ENCODE peak calls at places on chromosomes 12 and 14, in five cellular contexts. Y is GM13976, L is tibial artery, T is hepatocyte, R is cardiac fibroblast. Z is an unnamed sample.

GRCh38 chr14:96090441-96091148 is 51.4 kb downstream of the C14orf132 start:
- DNase-seq in Y (no peak), L (peak; percentile 72), T (peak; percentile 70), R (peak; percentile 76), Z (no peak)

GRCh38 chr12:67062193-67062592 is 207.0 kb upstream of the CAND1 start:
- DNase-seq in Y (no peak), L (no peak), T (no peak), R (no peak), Z (no peak)

GRCh38 chr12:109618091-109618490 is 44.5 kb downstream of the MVK start:
- DNase-seq in Y (no peak), L (no peak), T (no peak), R (no peak), Z (no peak)

GRCh38 chr14:32358781-32359180 is 29.7 kb downstream of the AKAP6 start:
- DNase-seq in Y (no peak), L (no peak), T (no peak), R (no peak), Z (no peak)

GRCh38 chr12:6235499-6235898 is 35.3 kb downstream of the CD9 start:
- DNase-seq in Y (no peak), L (no peak), T (peak; percentile 87), R (no peak), Z (no peak)

GRCh38 chr14:93759781-93760307 is 28.4 kb downstream of the PRIMA1 start:
- DNase-seq in Y (no peak), L (peak; percentile 96), T (no peak), R (no peak), Z (peak; percentile 71)

GRCh38 chr14:44589180-44589579 is 82.1 kb upstream of the FSCB start:
- DNase-seq in Y (no peak), L (no peak), T (no peak), R (no peak), Z (no peak)

GRCh38 chr14:22666203-22666893 is 22.2 kb upstream of the OR6J1 start:
- DNase-seq in Y (no peak), L (no peak), T (no peak), R (peak; percentile 71), Z (no peak)

GRCh38 chr14:36493761-36494160 is 26.3 kb downstream of the NKX2-1 start:
- DNase-seq in Y (no peak), L (no peak), T (no peak), R (no peak), Z (no peak)

GRCh38 chr14:91303091-91303923 is 58.8 kb upstream of the GPR68 start:
- DNase-seq in Y (peak; percentile 93), L (no peak), T (no peak), R (peak; percentile 36), Z (no peak)

GRCh38 chr14:54812661-54813060 is 90.0 kb downstream of the GCH1 start:
- DNase-seq in Y (no peak), L (no peak), T (no peak), R (no peak), Z (no peak)

GRCh38 chr14:54813081-54813480 is 89.5 kb downstream of the GCH1 start:
- DNase-seq in Y (no peak), L (no peak), T (no peak), R (no peak), Z (no peak)

GRCh38 chr14:54815016-54815415 is 87.6 kb downstream of the GCH1 start:
- DNase-seq in Y (no peak), L (no peak), T (no peak), R (peak; percentile 75), Z (no peak)

GRCh38 chr14:54815531-54815930 is 87.1 kb downstream of the GCH1 start:
- DNase-seq in Y (no peak), L (no peak), T (no peak), R (no peak), Z (no peak)

GRCh38 chr14:54814076-54814475 is 88.5 kb downstream of the GCH1 start:
- DNase-seq in Y (no peak), L (no peak), T (no peak), R (no peak), Z (no peak)
- TF ChIP-seq CTCF in Y (peak; percentile 6), L (no peak), T (no peak), R (peak; percentile 10), Z (no peak)

GRCh38 chr14:24440606-24441399 is 1.8 kb downstream of the SDR39U1 start:
- DNase-seq in Y (peak; percentile 11), L (no peak), T (no peak), R (no peak), Z (no peak)
- TF ChIP-seq CTCF in Y (no peak), L (no peak), T (no peak), R (no peak), Z (no peak)

DNA sequence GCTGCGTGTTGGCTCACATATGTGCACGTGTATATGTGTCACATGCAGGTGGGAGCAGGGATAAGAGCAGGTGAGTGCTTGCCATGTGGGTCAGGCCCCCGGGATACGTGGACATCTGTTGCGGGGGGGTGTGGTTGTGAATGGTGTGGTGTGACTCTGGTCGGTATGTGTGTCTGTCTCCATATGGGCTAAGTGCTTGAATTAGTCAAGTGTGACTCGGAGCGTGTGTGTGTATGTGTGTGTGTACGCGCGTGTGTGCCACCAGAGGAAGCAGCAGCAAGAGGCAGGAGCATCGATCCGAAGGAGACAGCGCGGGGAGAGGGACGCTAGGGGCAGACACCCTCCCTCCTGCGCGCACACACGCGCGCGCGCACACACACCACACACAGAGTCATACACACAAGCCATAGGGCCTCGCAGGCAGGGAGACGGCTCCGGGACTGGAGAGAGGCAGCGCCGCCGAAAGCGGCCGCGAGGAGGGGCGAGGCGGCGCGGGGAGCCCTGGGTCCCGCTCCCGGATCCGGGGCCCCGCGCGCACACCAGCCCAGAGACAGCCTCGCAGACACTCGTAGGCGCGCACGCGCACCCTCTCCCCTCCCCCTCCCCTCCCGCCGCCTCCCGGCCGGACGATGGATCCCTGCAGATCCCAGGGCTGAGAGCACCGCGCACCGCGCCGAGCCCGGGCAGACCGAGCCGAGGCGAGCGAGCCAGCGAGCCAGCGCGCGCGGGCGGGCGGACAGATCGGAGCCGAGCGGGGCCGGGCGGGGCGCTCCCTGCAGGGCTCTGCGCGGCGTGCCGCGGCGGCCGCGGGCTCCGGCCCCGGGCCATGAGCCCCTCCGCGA is at the start of gene ASIC1:
- DNase-seq in Y (peak; percentile 75), L (peak; percentile 78), T (peak; percentile 85), R (peak; percentile 77), Z (peak; percentile 83)
- TF ChIP-seq CTCF in Y (no peak), L (no peak), T (no peak), R (no peak), Z (no peak)

DNA sequence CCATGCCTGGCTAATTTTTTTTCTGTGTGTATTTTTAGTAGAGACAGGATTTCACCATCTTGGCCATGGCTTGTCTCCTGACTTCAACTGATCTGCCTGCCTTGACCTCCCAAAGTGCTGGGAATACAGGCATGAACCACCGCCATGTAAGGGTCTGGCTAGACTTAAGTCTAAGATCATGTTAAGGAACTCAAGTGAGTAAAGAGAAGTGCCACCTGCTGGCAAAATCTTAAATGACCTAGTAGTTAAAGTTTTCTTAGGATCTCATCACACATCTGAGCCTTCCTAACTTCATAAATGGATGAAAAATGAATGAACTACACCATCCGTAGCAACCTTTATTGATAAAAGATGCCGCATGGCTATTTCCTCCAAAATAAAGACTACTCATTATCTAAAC is 1.7 kb upstream of the C12orf56 start:
- DNase-seq in Y (peak; percentile 49), L (no peak), T (peak; percentile 49), R (peak; percentile 48), Z (no peak)
- TF ChIP-seq CTCF in Y (no peak), L (no peak), T (peak; percentile 39), R (peak; percentile 35), Z (no peak)

Z was measured in dorsolateral prefrontal cortex.